ENCODE peak calls at places on chromosomes 3 and 15, in four cellular contexts. N, Z, Q and J are unnamed samples.
A peak's percentile ranks its signal among the peaks of the same experiment; 100 is the strongest.

GRCh38 chr3:43024183-43024865 is 45.2 kb downstream of the GASK1A start:
- DNase-seq in N (no peak), Z (no peak), Q (no peak), J (no peak)

GRCh38 chr15:66711886-66712285 is 9.8 kb downstream of the SMAD6 start:
- DNase-seq in N (no peak), Z (no peak), Q (no peak), J (no peak)

GRCh38 chr3:49377483-49377882 is 19.3 kb upstream of the GPX1 start:
- DNase-seq in N (no peak), Z (no peak), Q (peak; percentile 48), J (no peak)

GRCh38 chr15:92167413-92167950 is 226.2 kb upstream of the ST8SIA2 start:
- DNase-seq in N (no peak), Z (no peak), Q (no peak), J (no peak)

GRCh38 chr15:45276851-45277250 is 24.8 kb downstream of the SLC28A2 start:
- DNase-seq in N (peak; percentile 45), Z (no peak), Q (no peak), J (no peak)

GRCh38 chr3:138078901-138079344 is 36.5 kb downstream of the DZIP1L start:
- DNase-seq in N (peak; percentile 85), Z (no peak), Q (no peak), J (peak; percentile 82)

GRCh38 chr15:57158589-57158988 is 217.7 kb upstream of the CGNL1 start:
- DNase-seq in N (no peak), Z (no peak), Q (no peak), J (peak; percentile 9)

GRCh38 chr3:122681294-122682015 is 816 bp downstream of the PARP14 start:
- DNase-seq in N (peak; percentile 19), Z (no peak), Q (peak; percentile 25), J (no peak)

GRCh38 chr3:157532529-157533297 is 29.5 kb upstream of the VEPH1 start:
- DNase-seq in N (peak; percentile 96), Z (no peak), Q (no peak), J (peak; percentile 72)

GRCh38 chr15:82810061-82810862 is 834 bp downstream of the WHAMM start:
- DNase-seq in N (peak; percentile 69), Z (peak; percentile 63), Q (peak; percentile 26), J (no peak)

GRCh38 chr15:78064544-78064943 is 13.0 kb downstream of the TBC1D2B start:
- DNase-seq in N (peak; percentile 82), Z (no peak), Q (no peak), J (no peak)

GRCh38 chr15:59401810-59402569 is 29.3 kb upstream of the MYO1E start:
- DNase-seq in N (no peak), Z (no peak), Q (no peak), J (no peak)

GRCh38 chr3:122149228-122149627 is 34.2 kb upstream of the CASR start:
- DNase-seq in N (no peak), Z (no peak), Q (no peak), J (no peak)

GRCh38 chr3:187799942-187800637 is 54.8 kb upstream of the BCL6 start:
- DNase-seq in N (no peak), Z (no peak), Q (no peak), J (no peak)

GRCh38 chr15:63405683-63406456 is 24.2 kb upstream of the CA12 start:
- DNase-seq in N (no peak), Z (no peak), Q (no peak), J (no peak)

GRCh38 chr3:191253089-191253799 is 54.2 kb downstream of the OSTN start:
- DNase-seq in N (no peak), Z (no peak), Q (no peak), J (no peak)

GRCh38 chr15:50137330-50137761 is 18.3 kb upstream of the ATP8B4 start:
- DNase-seq in N (peak; percentile 99), Z (no peak), Q (no peak), J (peak; percentile 56)

GRCh38 chr3:31516757-31517156 is 16.0 kb upstream of the STT3B start:
- DNase-seq in N (no peak), Z (no peak), Q (no peak), J (no peak)

GRCh38 chr15:88454867-88455810 is 12.0 kb downstream of the MRPL46 start:
- DNase-seq in N (peak; percentile 70), Z (peak; percentile 55), Q (peak; percentile 64), J (no peak)

GRCh38 chr3:103662591-103662990 is 1227.8 kb downstream of the ZPLD1 start:
- DNase-seq in N (no peak), Z (no peak), Q (no peak), J (no peak)

GRCh38 chr3:45003859-45004258 is 22.2 kb upstream of the CLEC3B start:
- DNase-seq in N (no peak), Z (no peak), Q (no peak), J (no peak)

GRCh38 chr3:142586803-142587406 is 8.4 kb upstream of the ATR start:
- DNase-seq in N (peak; percentile 84), Z (no peak), Q (peak; percentile 37), J (no peak)

GRCh38 chr3:45665101-45665572 is 24.1 kb upstream of the SACM1L start:
- DNase-seq in N (peak; percentile 43), Z (no peak), Q (peak; percentile 75), J (no peak)

GRCh38 chr15:60901647-60902046 is 327.5 kb downstream of the RORA start:
- DNase-seq in N (no peak), Z (no peak), Q (no peak), J (no peak)

GRCh38 chr3:197372076-197372661 is 73.8 kb upstream of the DLG1 start:
- DNase-seq in N (peak; percentile 86), Z (no peak), Q (peak; percentile 52), J (peak; percentile 93)

GRCh38 chr3:97579365-97579764 is 185.2 kb upstream of the ARL6 start:
- DNase-seq in N (no peak), Z (no peak), Q (no peak), J (peak; percentile 87)

GRCh38 chr3:188706599-188706998 is 465.2 kb upstream of the TPRG1 start:
- DNase-seq in N (no peak), Z (no peak), Q (no peak), J (no peak)

GRCh38 chr15:43824302-43825246 is at the start of gene MFAP1:
- DNase-seq in N (peak; percentile 98), Z (peak; percentile 96), Q (peak; percentile 97), J (peak; percentile 91)

GRCh38 chr15:78207641-78208340 is 26.6 kb downstream of the ACSBG1 start:
- DNase-seq in N (no peak), Z (no peak), Q (no peak), J (no peak)

GRCh38 chr15:66285462-66286280 is 7.7 kb upstream of the DIS3L start:
- DNase-seq in N (no peak), Z (no peak), Q (peak; percentile 33), J (no peak)

GRCh38 chr15:90701880-90702630 is 15.1 kb upstream of the BLM start:
- DNase-seq in N (peak; percentile 3), Z (peak; percentile 60), Q (peak; percentile 58), J (no peak)

GRCh38 chr15:83920115-83920514 is 266.2 kb downstream of the ADAMTSL3 start:
- DNase-seq in N (no peak), Z (no peak), Q (no peak), J (no peak)

GRCh38 chr3:22713936-22714335 is 489.2 kb upstream of the UBE2E2 start:
- DNase-seq in N (peak; percentile 84), Z (no peak), Q (no peak), J (peak; percentile 86)

GRCh38 chr15:34691024-34691423 is 63.8 kb downstream of the GJD2 start:
- DNase-seq in N (peak; percentile 16), Z (no peak), Q (no peak), J (no peak)

GRCh38 chr3:139434764-139435291 is 41.5 kb downstream of the RBP2 start:
- DNase-seq in N (peak; percentile 36), Z (no peak), Q (peak; percentile 27), J (peak; percentile 25)
- TF ChIP-seq CTCF in N (no peak), Z (no peak), Q (no peak), J (no peak)

DNA sequence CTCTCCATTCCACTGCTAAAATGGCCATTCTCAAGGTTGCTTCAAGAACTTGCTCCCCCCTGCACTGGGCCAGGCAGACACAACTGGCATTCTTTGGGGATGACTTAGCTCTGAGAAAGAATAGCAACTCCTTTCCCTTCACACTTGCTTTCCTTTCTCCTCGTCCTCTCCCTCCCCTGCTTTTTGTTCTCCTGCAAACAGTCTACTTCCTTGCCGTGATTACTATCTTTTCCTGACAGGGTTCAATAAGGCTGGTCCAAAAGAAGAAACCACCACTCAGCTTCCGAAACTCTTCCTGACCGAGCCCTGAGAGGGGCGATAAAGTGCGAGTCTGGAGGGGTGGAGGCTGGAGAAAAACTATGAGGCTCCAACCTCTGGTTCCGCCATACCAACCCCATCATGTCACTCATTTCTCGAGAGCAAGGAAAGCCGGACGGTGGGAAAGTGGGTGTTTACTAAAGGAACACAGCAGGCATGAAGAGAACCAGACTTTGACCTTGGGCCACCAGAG is 5.0 kb downstream of the AMOTL2 start:
- DNase-seq in N (peak; percentile 57), Z (no peak), Q (peak; percentile 19), J (no peak)
- H3K36me3 ChIP-seq in N (peaks cover 60% of the 10 kb centered on the region), Z (peaks cover 72% of the 10 kb centered on the region), Q (peaks cover 65% of the 10 kb centered on the region), J (peaks cover 18% of the 10 kb centered on the region)

GRCh38 chr3:171028779-171029232 is 2.3 kb upstream of the SLC2A2 start:
- DNase-seq in N (peak; percentile 81), Z (no peak), Q (no peak), J (peak; percentile 57)

GRCh38 chr3:171023566-171023965 is 3.0 kb downstream of the SLC2A2 start:
- DNase-seq in N (no peak), Z (no peak), Q (no peak), J (no peak)

GRCh38 chr3:171026584-171027293 is at the start of gene SLC2A2:
- DNase-seq in N (no peak), Z (no peak), Q (no peak), J (no peak)

DNA sequence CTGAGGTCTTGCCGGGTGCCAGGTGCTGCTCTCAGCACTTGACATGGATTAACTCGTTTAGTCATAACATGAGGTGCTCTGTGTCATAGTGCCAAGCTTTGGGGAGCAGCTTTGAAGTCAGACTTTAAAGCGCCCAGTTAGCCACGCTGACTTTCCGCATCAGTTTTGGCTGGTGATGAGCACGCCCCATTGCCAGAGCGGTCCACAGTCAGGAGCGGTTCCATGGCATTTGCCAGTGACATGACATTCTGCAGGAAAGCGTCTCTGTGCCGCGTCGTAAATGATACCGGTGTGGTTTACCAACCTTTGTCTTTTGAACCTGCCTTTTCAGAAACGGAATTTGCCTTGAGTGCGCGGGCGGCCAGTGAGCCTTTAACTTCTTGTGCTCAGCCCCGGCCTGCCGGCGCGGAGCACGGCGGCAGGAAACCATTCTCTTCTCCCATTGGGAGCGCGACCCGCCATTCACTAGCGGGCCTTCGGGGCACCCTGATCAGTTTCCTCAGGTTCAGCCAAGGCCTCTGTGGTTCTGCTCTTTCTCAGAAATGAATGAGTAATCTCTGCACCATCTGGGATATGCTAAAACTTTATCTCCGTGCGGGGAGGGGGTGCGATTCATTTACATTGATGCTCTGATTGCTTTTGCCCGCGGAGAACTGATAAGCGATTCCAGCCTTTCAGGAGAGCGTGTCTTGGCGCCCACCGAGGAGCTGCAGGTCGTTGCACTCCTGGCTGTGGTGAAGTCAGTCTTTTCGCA is 1.7 kb upstream of the SLC2A2 start:
- DNase-seq in N (peak; percentile 86), Z (peak; percentile 53), Q (peak; percentile 23), J (peak; percentile 59)
- H3K4me3 ChIP-seq in N (peak overlapping the region; percentile 35), Z (peak overlapping the region; percentile 27), Q (peak overlapping the region; percentile 2), J (peak overlapping the region; percentile 12)

GRCh38 chr3:25901796-25902195 is 111.9 kb downstream of the OXSM start:
- DNase-seq in N (no peak), Z (no peak), Q (no peak), J (no peak)

GRCh38 chr3:25903371-25903770 is 113.5 kb downstream of the OXSM start:
- DNase-seq in N (no peak), Z (no peak), Q (no peak), J (no peak)

GRCh38 chr3:25902586-25902985 is 112.7 kb downstream of the OXSM start:
- DNase-seq in N (no peak), Z (no peak), Q (no peak), J (no peak)

GRCh38 chr3:25906132-25906906 is 116.4 kb downstream of the OXSM start:
- DNase-seq in N (no peak), Z (no peak), Q (no peak), J (no peak)

GRCh38 chr3:25904248-25904647 is 114.4 kb downstream of the OXSM start:
- DNase-seq in N (no peak), Z (no peak), Q (no peak), J (no peak)
- TF ChIP-seq CTCF in N (no peak), Z (peak; percentile 8), Q (no peak), J (peak; percentile 41)